ENCODE peak calls at places on chromosome 20, in nine cellular contexts. Q is AG09319, C is SK-N-SH, V is fibroblast of pulmonary artery, L is NB4, B is transverse colon, X is uterus, Y is HFFc6, I is Panc1. D is an unnamed sample.

GRCh38 chr20:4289875-4290274 is 274.5 kb upstream of the RNF24 start:
- DNase-seq in Q (no peak), C (no peak), V (no peak), L (no peak), B (no peak), X (no peak), Y (no peak), I (no peak), D (no peak)

GRCh38 chr20:53032021-53033001 is 60.2 kb downstream of the TSHZ2 start:
- DNase-seq in Q (peak), C (no peak), V (peak), L (peak), B (no peak), X (peak), Y (no peak), I (no peak), D (no peak)

GRCh38 chr20:22456109-22456508 is 128.3 kb downstream of the FOXA2 start:
- DNase-seq in Q (no peak), C (no peak), V (no peak), L (no peak), B (no peak), X (no peak), Y (no peak), I (no peak), D (no peak)

GRCh38 chr20:42549496-42549895 is 640.2 kb downstream of the PTPRT start:
- DNase-seq in Q (no peak), C (no peak), V (no peak), L (no peak), B (no peak), X (no peak), Y (no peak), I (no peak), D (no peak)

GRCh38 chr20:17655286-17655651 is 26.8 kb downstream of the RRBP1 start:
- DNase-seq in Q (no peak), C (peak), V (peak), L (no peak), B (no peak), X (peak), Y (no peak), I (no peak), D (no peak)

GRCh38 chr20:10716855-10717254 is 43.1 kb upstream of the JAG1 start:
- DNase-seq in Q (no peak), C (no peak), V (peak), L (no peak), B (no peak), X (no peak), Y (no peak), I (no peak), D (no peak)

GRCh38 chr20:62236674-62236996 is 1.7 kb upstream of the OSBPL2 start:
- DNase-seq in Q (no peak), C (no peak), V (no peak), L (no peak), B (no peak), X (no peak), Y (no peak), I (no peak), D (no peak)

GRCh38 chr20:17768267-17768666 is 68.5 kb downstream of the BANF2 start:
- DNase-seq in Q (no peak), C (no peak), V (no peak), L (no peak), B (no peak), X (no peak), Y (no peak), I (no peak), D (no peak)

GRCh38 chr20:61664741-61665320 is 400.9 kb downstream of the TAF4 start:
- DNase-seq in Q (no peak), C (no peak), V (no peak), L (no peak), B (no peak), X (no peak), Y (no peak), I (no peak), D (no peak)

GRCh38 chr20:47358672-47359532 is 2.4 kb upstream of the ZMYND8 start:
- DNase-seq in Q (peak), C (peak), V (peak), L (peak), B (peak), X (peak), Y (peak), I (peak), D (no peak)

GRCh38 chr20:61742097-61742805 is 323.4 kb downstream of the TAF4 start:
- DNase-seq in Q (no peak), C (no peak), V (no peak), L (peak), B (no peak), X (no peak), Y (no peak), I (no peak), D (no peak)

GRCh38 chr20:53943522-53944291 is 126.7 kb downstream of the BCAS1 start:
- DNase-seq in Q (no peak), C (peak), V (peak), L (peak), B (no peak), X (no peak), Y (peak), I (no peak), D (no peak)

GRCh38 chr20:25046736-25047666 is 10.9 kb downstream of the ACSS1 start:
- DNase-seq in Q (no peak), C (no peak), V (no peak), L (no peak), B (peak), X (no peak), Y (no peak), I (no peak), D (no peak)
- TF ChIP-seq CTCF in Q (no peak), C (no peak), V (no peak), L (no peak), B (no peak), X (no peak), Y (no peak), I (no peak), D (no peak)

GRCh38 chr20:36481380-36482043 is 59.8 kb upstream of the MYL9 start:
- DNase-seq in Q (no peak), C (no peak), V (no peak), L (no peak), B (no peak), X (no peak), Y (no peak), I (no peak), D (no peak)
- TF ChIP-seq CTCF in Q (no peak), C (no peak), V (no peak), L (no peak), B (no peak), X (no peak), Y (no peak), I (no peak), D (no peak)

GRCh38 chr20:31516651-31517050 is 2.4 kb downstream of the HM13 start:
- DNase-seq in Q (no peak), C (no peak), V (no peak), L (no peak), B (no peak), X (no peak), Y (no peak), I (no peak), D (no peak)

GRCh38 chr20:31515072-31515774 is 981 bp downstream of the HM13 start:
- DNase-seq in Q (no peak), C (no peak), V (no peak), L (no peak), B (no peak), X (no peak), Y (no peak), I (no peak), D (no peak)

GRCh38 chr20:31515775-31516107 is 1.5 kb downstream of the HM13 start:
- DNase-seq in Q (no peak), C (no peak), V (no peak), L (peak), B (peak), X (no peak), Y (no peak), I (no peak), D (no peak)

GRCh38 chr20:31516166-31516565 is 1.9 kb downstream of the HM13 start:
- DNase-seq in Q (no peak), C (no peak), V (no peak), L (no peak), B (no peak), X (no peak), Y (no peak), I (no peak), D (no peak)

GRCh38 chr20:31517373-31517772 is 3.1 kb downstream of the HM13 start:
- DNase-seq in Q (peak), C (peak), V (peak), L (peak), B (peak), X (no peak), Y (peak), I (no peak), D (peak)
- TF ChIP-seq CTCF in Q (peak), C (peak), V (peak), L (peak), B (no peak), X (no peak), Y (peak), I (no peak), D (peak)

DNA sequence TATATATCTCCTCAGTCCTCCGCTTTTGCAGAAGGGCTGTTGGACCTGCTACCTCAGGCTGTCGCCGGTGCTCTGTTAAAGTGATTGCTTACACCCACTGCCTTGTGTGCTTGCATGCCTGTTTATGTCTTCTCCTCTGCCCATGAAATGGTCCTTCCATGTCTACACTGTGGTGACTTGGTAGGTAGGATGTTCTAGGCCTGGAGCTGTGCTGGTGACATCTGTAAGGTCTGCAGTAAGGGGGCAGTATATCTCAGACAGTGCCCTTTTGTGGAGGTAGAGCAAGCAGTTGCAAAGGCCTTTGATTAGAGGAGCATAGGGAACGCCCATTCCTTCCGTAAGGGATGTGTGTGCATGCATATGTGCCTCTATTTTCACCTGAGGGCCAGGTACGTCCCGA is 40.3 kb downstream of the VAPB start:
- DNase-seq in Q (no peak), C (no peak), V (no peak), L (no peak), B (no peak), X (no peak), Y (no peak), I (no peak), D (no peak)
- TF ChIP-seq CTCF in Q (no peak), C (no peak), V (no peak), L (no peak), B (no peak), X (no peak), Y (no peak), I (no peak), D (no peak)

DNA sequence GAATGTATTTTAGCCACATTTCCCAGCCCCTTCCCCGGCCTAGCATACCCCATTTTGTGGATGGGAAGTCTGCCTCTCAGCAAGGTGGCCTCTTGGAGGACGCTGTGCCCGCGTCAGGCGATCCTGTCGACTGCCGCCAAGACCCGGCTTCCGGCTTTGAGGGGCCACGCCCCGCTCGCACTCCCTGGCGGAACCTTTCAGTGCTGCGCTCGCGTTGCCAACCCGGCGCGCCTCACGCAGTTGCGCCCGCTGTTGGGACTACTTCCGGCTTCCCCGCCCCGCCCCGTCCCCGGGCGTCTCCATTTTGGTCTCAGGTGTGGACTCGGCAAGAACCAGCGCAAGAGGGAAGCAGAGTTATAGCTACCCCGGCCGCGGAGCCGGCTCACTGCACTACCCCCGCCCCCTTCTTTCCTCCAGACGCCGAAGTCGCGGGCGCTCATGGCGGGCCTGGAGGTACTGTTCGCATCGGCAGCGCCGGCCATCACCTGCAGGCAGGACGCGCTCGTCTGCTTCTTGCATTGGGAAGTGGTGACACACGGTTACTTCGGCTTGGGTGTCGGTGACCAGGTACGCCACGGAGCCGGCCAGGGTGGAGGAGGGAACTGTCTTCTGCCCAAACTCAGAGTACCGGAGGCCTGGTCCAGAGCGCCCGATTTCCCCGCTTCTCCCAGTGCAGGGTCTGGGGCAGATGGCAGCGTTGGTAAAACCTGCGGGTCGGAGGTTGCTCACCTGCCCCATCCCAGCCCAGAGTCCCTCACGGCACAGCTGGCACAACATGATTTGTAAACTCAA is at the start of gene PSMF1:
- DNase-seq in Q (peak), C (peak), V (peak), L (peak), B (peak), X (peak), Y (peak), I (peak), D (peak)
- TF ChIP-seq CTCF in Q (no peak), C (peak), V (no peak), L (no peak), B (peak), X (peak), Y (peak), I (no peak), D (no peak)

GRCh38 chr20:2385496-2385895 is 4.8 kb downstream of the TGM6 start:
- DNase-seq in Q (no peak), C (no peak), V (no peak), L (no peak), B (no peak), X (no peak), Y (peak), I (no peak), D (no peak)

GRCh38 chr20:2387580-2387979 is 6.9 kb downstream of the TGM6 start:
- DNase-seq in Q (no peak), C (no peak), V (no peak), L (no peak), B (no peak), X (no peak), Y (no peak), I (no peak), D (no peak)

GRCh38 chr20:2385026-2385425 is 4.3 kb downstream of the TGM6 start:
- DNase-seq in Q (no peak), C (no peak), V (no peak), L (no peak), B (no peak), X (no peak), Y (peak), I (no peak), D (no peak)

GRCh38 chr20:2386516-2387179 is 5.9 kb downstream of the TGM6 start:
- DNase-seq in Q (no peak), C (no peak), V (peak), L (no peak), B (no peak), X (no peak), Y (peak), I (no peak), D (no peak)

DNA sequence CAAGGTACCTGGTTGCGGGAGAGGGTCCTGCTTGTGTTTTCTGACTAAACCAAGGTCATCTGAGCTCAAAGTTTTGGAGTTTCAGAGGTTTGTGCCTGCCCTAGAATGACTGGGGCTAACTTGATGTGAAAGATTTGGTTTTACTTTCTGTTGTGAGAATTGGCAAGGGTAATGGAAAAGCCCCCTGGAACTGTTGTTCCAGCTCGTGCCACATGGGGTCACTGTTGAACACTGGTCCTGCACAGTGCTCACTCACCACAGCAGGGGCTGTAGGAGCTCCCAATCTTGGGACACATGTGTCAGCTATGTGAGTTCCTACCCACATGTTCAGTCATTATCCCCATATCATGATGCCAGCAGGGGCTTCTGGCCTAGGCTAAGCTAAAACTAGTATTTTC is 6.5 kb downstream of the TGM6 start:
- DNase-seq in Q (no peak), C (peak), V (peak), L (peak), B (peak), X (no peak), Y (peak), I (no peak), D (no peak)
- TF ChIP-seq CTCF in Q (peak), C (peak), V (peak), L (peak), B (no peak), X (no peak), Y (peak), I (peak), D (peak)

DNA sequence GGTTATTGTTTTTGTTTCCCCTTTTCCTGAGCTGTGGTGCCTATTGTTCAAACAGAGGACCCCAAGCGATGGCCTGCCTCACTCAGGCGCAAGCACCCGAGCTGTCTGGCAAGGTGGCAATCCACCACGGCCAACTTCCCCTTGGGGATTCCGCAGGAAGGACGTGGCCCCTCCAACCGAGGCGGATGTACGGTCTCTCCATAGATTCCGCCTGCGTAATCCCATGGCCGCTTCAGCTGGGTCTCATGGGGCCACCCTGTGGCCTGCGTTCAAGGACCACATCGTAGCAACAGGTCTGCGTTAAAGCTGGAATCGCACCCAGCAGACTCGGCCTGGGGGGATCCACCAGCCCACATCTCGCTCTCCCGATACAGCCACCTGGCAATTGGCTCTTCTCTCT is 79.9 kb downstream of the CEBPB start:
- DNase-seq in Q (no peak), C (no peak), V (no peak), L (peak), B (no peak), X (no peak), Y (no peak), I (no peak), D (no peak)
- TF ChIP-seq CTCF in Q (no peak), C (no peak), V (no peak), L (no peak), B (no peak), X (no peak), Y (no peak), I (no peak), D (no peak)

DNA sequence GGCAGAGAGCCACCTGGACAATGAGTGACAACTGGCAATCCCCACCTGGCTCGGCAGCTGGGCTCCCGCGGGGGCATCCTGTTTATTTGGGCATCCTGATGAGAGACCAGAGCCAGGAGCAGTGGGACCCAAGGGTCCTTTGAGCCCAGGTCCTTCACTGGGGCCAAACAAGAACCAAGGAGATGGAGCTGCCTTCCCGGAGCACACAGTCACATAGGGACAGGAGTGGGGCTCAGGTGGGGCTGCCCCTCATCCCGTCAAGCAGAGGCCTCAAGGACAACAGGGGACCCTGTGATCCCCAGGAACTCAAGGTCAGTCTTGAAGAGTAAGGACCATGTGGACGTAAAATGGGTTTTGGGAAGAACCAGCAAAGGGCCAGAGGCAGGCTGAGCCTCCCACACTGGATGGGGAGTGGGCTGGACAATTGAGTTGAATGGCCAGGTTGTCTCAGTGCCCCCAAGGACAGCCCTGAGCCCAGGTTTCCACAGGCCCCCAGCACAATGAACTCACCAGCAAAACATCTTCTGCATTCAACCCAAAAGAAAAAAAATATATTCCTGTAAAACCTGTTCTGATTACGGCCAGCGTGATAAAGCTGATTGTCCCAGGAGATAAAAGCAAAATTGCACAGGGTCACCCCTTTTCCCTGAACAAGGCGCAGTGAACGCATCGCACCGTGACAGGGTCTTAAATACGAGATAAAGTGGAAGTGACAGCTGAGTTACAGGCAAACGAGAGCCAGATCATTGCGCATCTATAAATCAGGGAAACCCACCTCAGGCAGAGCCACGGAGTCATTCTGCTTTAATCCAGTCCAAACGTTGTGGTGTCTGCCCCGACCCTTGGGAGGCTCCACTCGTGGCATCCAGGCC is 86.2 kb downstream of the ANKRD60 start:
- DNase-seq in Q (no peak), C (no peak), V (no peak), L (no peak), B (no peak), X (no peak), Y (no peak), I (no peak), D (no peak)
- TF ChIP-seq CTCF in Q (no peak), C (no peak), V (no peak), L (no peak), B (no peak), X (no peak), Y (no peak), I (no peak), D (no peak)

GRCh38 chr20:25084616-25085187 is 2.8 kb upstream of the VSX1 start:
- DNase-seq in Q (no peak), C (no peak), V (no peak), L (no peak), B (no peak), X (no peak), Y (no peak), I (no peak), D (no peak)

GRCh38 chr20:25083141-25083772 is 1.3 kb upstream of the VSX1 start:
- DNase-seq in Q (no peak), C (peak), V (no peak), L (no peak), B (no peak), X (no peak), Y (no peak), I (no peak), D (no peak)

GRCh38 chr20:25082498-25082873 is 545 bp upstream of the VSX1 start:
- DNase-seq in Q (no peak), C (peak), V (no peak), L (no peak), B (no peak), X (no peak), Y (no peak), I (no peak), D (no peak)

GRCh38 chr20:25085756-25086495 is 4.0 kb upstream of the VSX1 start:
- DNase-seq in Q (no peak), C (no peak), V (no peak), L (no peak), B (no peak), X (no peak), Y (no peak), I (no peak), D (no peak)

GRCh38 chr20:25083773-25084615 is 2.1 kb upstream of the VSX1 start:
- DNase-seq in Q (no peak), C (no peak), V (no peak), L (no peak), B (peak), X (no peak), Y (no peak), I (no peak), D (no peak)
- TF ChIP-seq CTCF in Q (no peak), C (no peak), V (no peak), L (no peak), B (peak), X (no peak), Y (peak), I (no peak), D (peak)